ENCODE peak calls at places on chromosomes 7 and 10, in four cellular contexts. G is lower leg skin, T is right lobe of liver, V is AG10803. Y is an unnamed sample.

GRCh38 chr10:71996598-71997371 is 32.6 kb downstream of the CHST3 start:
- DNase-seq in G (no peak), T (no peak), V (no peak), Y (no peak)

GRCh38 chr7:128829391-128830166 is 627 bp upstream of the FLNC start:
- DNase-seq in G (no peak), T (peak), V (peak), Y (no peak)

GRCh38 chr7:125033506-125033905 is 103.9 kb upstream of the POT1 start:
- DNase-seq in G (peak), T (no peak), V (no peak), Y (no peak)

GRCh38 chr7:112721395-112721794 is 68.8 kb downstream of the TMEM168 start:
- DNase-seq in G (no peak), T (no peak), V (no peak), Y (no peak)

GRCh38 chr10:73744690-73744994 is 470 bp downstream of the SEC24C start:
- DNase-seq in G (no peak), T (peak), V (peak), Y (peak)

GRCh38 chr7:38299275-38299931 is 26.0 kb upstream of the TARP start:
- DNase-seq in G (no peak), T (no peak), V (no peak), Y (no peak)

GRCh38 chr7:4361774-4362173 is 320.3 kb upstream of the FOXK1 start:
- DNase-seq in G (peak), T (no peak), V (no peak), Y (no peak)

GRCh38 chr10:37975407-37975991 is 948 bp downstream of the ZNF25 start:
- DNase-seq in G (no peak), T (no peak), V (peak), Y (no peak)

GRCh38 chr7:116859323-116859722 is 3.1 kb upstream of the CAPZA2 start:
- DNase-seq in G (no peak), T (no peak), V (peak), Y (no peak)

GRCh38 chr7:116863168-116863670 is 832 bp downstream of the CAPZA2 start:
- DNase-seq in G (no peak), T (peak), V (peak), Y (peak)

GRCh38 chr7:116861717-116862116 is 670 bp upstream of the CAPZA2 start:
- DNase-seq in G (no peak), T (no peak), V (no peak), Y (no peak)

GRCh38 chr7:116864084-116864483 is 1.7 kb downstream of the CAPZA2 start:
- DNase-seq in G (no peak), T (no peak), V (no peak), Y (no peak)

GRCh38 chr7:116862234-116863167 is at the start of gene CAPZA2:
- DNase-seq in G (peak), T (peak), V (peak), Y (peak)
- TF ChIP-seq CTCF in G (peak), T (no peak), V (peak), Y (peak)

GRCh38 chr7:31954500-31954899 is 115.7 kb downstream of the PDE1C start:
- DNase-seq in G (no peak), T (no peak), V (no peak), Y (no peak)
- TF ChIP-seq CTCF in G (no peak), T (no peak), V (no peak), Y (no peak)

GRCh38 chr7:151409555-151410404 is at the start of gene WDR86:
- DNase-seq in G (no peak), T (peak), V (no peak), Y (peak)

GRCh38 chr7:151406886-151407583 is 2.8 kb downstream of the WDR86 start:
- DNase-seq in G (no peak), T (no peak), V (no peak), Y (no peak)

GRCh38 chr7:151410405-151411390 is 860 bp upstream of the WDR86 start:
- DNase-seq in G (no peak), T (no peak), V (no peak), Y (peak)

GRCh38 chr7:151408498-151408838 is 1.4 kb downstream of the WDR86 start:
- DNase-seq in G (no peak), T (no peak), V (no peak), Y (no peak)

DNA sequence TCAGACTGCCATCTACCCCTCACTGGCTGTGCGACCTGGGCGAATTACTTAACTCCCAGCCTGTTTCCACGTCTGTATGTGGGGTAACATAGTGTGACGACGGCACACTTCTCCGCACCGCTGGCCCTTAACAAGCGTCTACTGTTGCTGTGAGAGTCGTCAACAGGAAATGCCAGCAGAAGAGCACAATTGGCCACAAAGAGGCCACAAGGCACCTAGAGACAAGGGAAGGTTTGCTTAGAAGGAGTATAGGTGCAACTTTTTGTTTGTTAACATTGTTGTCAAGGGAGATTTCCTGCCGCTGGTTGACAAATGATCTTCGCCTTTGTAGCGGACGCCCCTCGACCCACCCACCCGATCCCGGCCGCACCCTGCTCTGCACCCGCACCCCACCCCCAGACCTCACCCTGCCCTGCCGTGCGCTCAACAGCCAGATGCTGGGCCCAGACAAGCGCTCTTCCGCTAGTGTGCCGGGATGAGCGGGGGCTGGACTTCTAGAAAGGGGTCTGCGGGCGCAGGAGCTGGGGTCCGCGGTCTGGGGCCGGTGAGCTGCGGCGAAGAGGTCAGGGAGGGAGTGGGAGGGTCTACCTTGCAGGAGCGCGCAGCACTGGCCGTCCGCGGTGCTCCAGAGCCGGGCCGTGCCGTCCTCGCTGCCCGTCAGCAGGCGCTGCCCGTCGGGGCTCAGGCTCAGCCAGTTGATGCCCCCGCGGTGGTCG is 841 bp downstream of the WDR86 start:
- DNase-seq in G (no peak), T (no peak), V (no peak), Y (peak)
- TF ChIP-seq CTCF in G (no peak), T (no peak), V (no peak), Y (no peak)

DNA sequence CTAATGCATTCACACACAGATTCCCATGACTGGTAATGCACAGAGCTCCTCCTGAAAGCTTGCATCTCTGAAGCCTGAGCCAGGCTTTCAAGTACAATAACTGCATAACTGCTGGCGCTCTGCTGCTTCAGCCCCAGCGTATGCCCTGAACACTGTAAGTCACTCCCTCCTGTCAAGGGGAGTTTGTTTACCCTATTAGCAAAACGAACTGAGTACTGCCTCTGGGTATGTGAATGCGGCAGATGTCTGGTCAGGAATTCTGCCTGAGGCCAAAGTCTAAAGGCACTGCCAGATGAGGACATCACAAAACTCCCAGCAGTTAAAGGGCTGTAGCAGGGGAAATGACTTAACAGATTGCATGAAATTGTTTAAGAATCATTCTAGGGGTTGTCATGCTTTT is 97.7 kb downstream of the NRCAM start:
- DNase-seq in G (no peak), T (peak), V (peak), Y (no peak)
- TF ChIP-seq CTCF in G (no peak), T (no peak), V (no peak), Y (no peak)

GRCh38 chr7:98280791-98281756 is at the start of gene BRI3:
- DNase-seq in G (peak), T (peak), V (peak), Y (peak)
- TF ChIP-seq CTCF in G (no peak), T (no peak), V (no peak), Y (peak)

GRCh38 chr7:43954524-43955228 is 28.4 kb downstream of the UBE2D4 start:
- DNase-seq in G (no peak), T (peak), V (peak), Y (peak)
- TF ChIP-seq CTCF in G (no peak), T (peak), V (peak), Y (no peak)